ENCODE peak calls at places on chromosomes 12 and 14, in six cellular contexts. G is AG04450, S is cardiac fibroblast, C is neuronal stem cell, N is HL-60, T is keratinocyte. Y is an unnamed sample.

GRCh38 chr14:22852940-22853767 is 16.8 kb downstream of the MMP14 start:
- DNase-seq in G (no peak), S (peak), C (peak), N (peak), T (peak), Y (no peak)

GRCh38 chr14:68020493-68020892 is 200.9 kb downstream of the RAD51B start:
- DNase-seq in G (no peak), S (no peak), C (no peak), N (no peak), T (no peak), Y (no peak)

GRCh38 chr12:102955926-102956737 is 1.3 kb upstream of the ASCL1 start:
- DNase-seq in G (no peak), S (no peak), C (no peak), N (no peak), T (no peak), Y (no peak)

GRCh38 chr12:55931780-55932545 is 1.0 kb downstream of the DGKA start:
- DNase-seq in G (no peak), S (peak), C (no peak), N (peak), T (no peak), Y (no peak)

GRCh38 chr12:93886533-93887511 is 209.6 kb downstream of the CRADD start:
- DNase-seq in G (peak), S (no peak), C (no peak), N (no peak), T (no peak), Y (peak)

GRCh38 chr14:75406102-75406501 is 21.7 kb upstream of the JDP2 start:
- DNase-seq in G (no peak), S (no peak), C (no peak), N (no peak), T (no peak), Y (no peak)

GRCh38 chr14:23469906-23470403 is 452 bp downstream of the NGDN start:
- DNase-seq in G (no peak), S (no peak), C (no peak), N (no peak), T (no peak), Y (no peak)

GRCh38 chr12:124487834-124488165 is 79.6 kb downstream of the NCOR2 start:
- DNase-seq in G (no peak), S (no peak), C (no peak), N (no peak), T (no peak), Y (no peak)

GRCh38 chr12:39442895-39443703 is at the start of gene KIF21A:
- DNase-seq in G (peak), S (peak), C (peak), N (peak), T (peak), Y (peak)

GRCh38 chr12:47545938-47546609 is 159.8 kb downstream of the RPAP3 start:
- DNase-seq in G (no peak), S (no peak), C (no peak), N (no peak), T (no peak), Y (peak)

GRCh38 chr12:52003016-52003550 is 3.7 kb upstream of the TAMALIN start:
- DNase-seq in G (no peak), S (no peak), C (no peak), N (no peak), T (no peak), Y (no peak)

GRCh38 chr12:18421840-18422239 is 160.5 kb downstream of the PIK3C2G start:
- DNase-seq in G (no peak), S (peak), C (no peak), N (no peak), T (no peak), Y (no peak)

GRCh38 chr14:105281354-105282097 is 19.3 kb downstream of the BRF1 start:
- DNase-seq in G (peak), S (peak), C (peak), N (peak), T (no peak), Y (peak)

GRCh38 chr12:54701940-54702592 is 53.9 kb upstream of the DCD start:
- DNase-seq in G (no peak), S (peak), C (peak), N (peak), T (no peak), Y (peak)

GRCh38 chr12:132621657-132622435 is 3.3 kb downstream of the P2RX2 start:
- DNase-seq in G (no peak), S (no peak), C (no peak), N (no peak), T (no peak), Y (no peak)

GRCh38 chr12:92528586-92528985 is 174.2 kb upstream of the PLEKHG7 start:
- DNase-seq in G (no peak), S (no peak), C (no peak), N (no peak), T (no peak), Y (no peak)

GRCh38 chr12:65355461-65355860 is 77.0 kb downstream of the MSRB3 start:
- DNase-seq in G (no peak), S (peak), C (no peak), N (no peak), T (no peak), Y (no peak)

GRCh38 chr12:56803750-56804149 is 40.6 kb downstream of the HSD17B6 start:
- DNase-seq in G (no peak), S (no peak), C (no peak), N (no peak), T (no peak), Y (no peak)

GRCh38 chr14:53619625-53620324 is 336.9 kb downstream of the BMP4 start:
- DNase-seq in G (peak), S (peak), C (no peak), N (no peak), T (no peak), Y (no peak)

GRCh38 chr12:16610743-16611142 is 4.8 kb upstream of the LMO3 start:
- DNase-seq in G (no peak), S (no peak), C (no peak), N (no peak), T (no peak), Y (no peak)

GRCh38 chr12:32505546-32505945 is 106.2 kb downstream of the FGD4 start:
- DNase-seq in G (no peak), S (no peak), C (no peak), N (no peak), T (no peak), Y (no peak)

GRCh38 chr14:73723411-73723798 is 9.2 kb upstream of the PNMA1 start:
- DNase-seq in G (no peak), S (peak), C (no peak), N (no peak), T (no peak), Y (no peak)

GRCh38 chr14:73725116-73726024 is 11.2 kb upstream of the PNMA1 start:
- DNase-seq in G (no peak), S (peak), C (no peak), N (no peak), T (no peak), Y (no peak)

GRCh38 chr14:73726025-73726961 is 12.1 kb upstream of the PNMA1 start:
- DNase-seq in G (no peak), S (no peak), C (no peak), N (no peak), T (no peak), Y (no peak)

GRCh38 chr14:73723799-73724621 is 9.8 kb upstream of the PNMA1 start:
- DNase-seq in G (peak), S (peak), C (no peak), N (peak), T (no peak), Y (peak)

GRCh38 chr14:73724696-73725095 is 10.5 kb upstream of the PNMA1 start:
- DNase-seq in G (no peak), S (no peak), C (no peak), N (no peak), T (no peak), Y (no peak)
- H3K4me3 ChIP-seq in G (no peak), S (no peak), C (no peak), N (no peak), T (no peak), Y (no peak)

GRCh38 chr12:20865873-20866272 is 55.4 kb downstream of the SLCO1B3 start:
- DNase-seq in G (no peak), S (peak), C (no peak), N (no peak), T (no peak), Y (no peak)

GRCh38 chr12:20863056-20863455 is 52.6 kb downstream of the SLCO1B3 start:
- DNase-seq in G (no peak), S (no peak), C (no peak), N (no peak), T (no peak), Y (no peak)

DNA sequence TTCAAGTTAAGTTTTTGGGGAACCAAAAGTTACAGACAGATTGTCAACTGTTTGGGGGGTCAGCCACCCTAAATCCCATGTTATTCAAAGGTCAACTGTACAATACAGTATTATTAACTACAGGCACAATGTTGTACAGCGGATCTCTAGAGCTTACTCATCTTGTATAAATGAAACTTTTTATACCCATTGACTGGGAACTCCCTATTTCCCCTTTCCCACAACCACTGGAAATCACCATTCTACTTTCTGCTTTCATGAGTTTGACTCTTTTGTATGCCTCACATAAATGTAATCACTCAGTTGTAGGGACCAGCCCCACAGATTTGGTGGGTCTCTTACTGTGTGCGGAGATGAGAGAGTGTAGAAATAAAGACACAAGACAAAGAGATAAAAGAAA is 57.8 kb downstream of the SLCO1B3 start:
- DNase-seq in G (no peak), S (no peak), C (no peak), N (no peak), T (no peak), Y (no peak)
- H3K4me3 ChIP-seq in G (no peak), S (no peak), C (no peak), N (no peak), T (no peak), Y (no peak)

GRCh38 chr12:46472893-46473633 is 100.5 kb upstream of the SLC38A2 start:
- DNase-seq in G (no peak), S (peak), C (no peak), N (no peak), T (no peak), Y (no peak)

GRCh38 chr12:46471404-46471803 is 98.8 kb upstream of the SLC38A2 start:
- DNase-seq in G (no peak), S (no peak), C (no peak), N (no peak), T (no peak), Y (no peak)

GRCh38 chr12:46475972-46476645 is 103.5 kb upstream of the SLC38A2 start:
- DNase-seq in G (no peak), S (no peak), C (no peak), N (no peak), T (no peak), Y (no peak)

GRCh38 chr12:46472144-46472705 is 99.7 kb upstream of the SLC38A2 start:
- DNase-seq in G (no peak), S (no peak), C (no peak), N (no peak), T (no peak), Y (no peak)

DNA sequence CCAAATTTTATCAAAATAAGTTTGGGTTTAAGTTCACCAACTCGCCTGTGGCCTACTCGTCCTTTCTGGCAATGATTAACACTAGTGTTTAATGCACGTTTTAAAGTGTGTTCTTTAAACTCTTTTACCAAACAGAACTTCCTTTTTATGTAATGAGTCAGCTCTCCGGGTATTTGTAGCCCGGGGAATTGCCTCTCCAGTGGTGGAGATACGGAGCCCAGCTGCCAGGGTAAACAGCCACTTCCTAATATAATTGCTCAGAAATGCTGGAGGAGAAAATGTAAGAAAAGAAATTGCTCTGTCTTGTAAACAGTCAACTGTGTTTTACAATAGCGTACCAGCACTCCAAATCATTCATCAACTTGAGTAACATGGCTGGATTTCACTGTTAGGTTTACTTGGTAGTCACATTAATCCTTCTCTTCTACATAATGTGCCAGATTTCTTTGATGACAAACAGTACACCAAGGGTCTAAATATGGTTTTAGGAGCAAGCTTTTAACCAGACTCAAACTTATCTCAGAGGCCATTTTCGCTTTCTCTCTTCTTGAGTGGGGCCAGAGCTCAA is 101.1 kb upstream of the SLC38A2 start:
- DNase-seq in G (peak), S (peak), C (no peak), N (peak), T (no peak), Y (peak)
- H3K4me3 ChIP-seq in G (no peak), S (no peak), C (no peak), N (no peak), T (no peak), Y (no peak)

GRCh38 chr12:89951694-89952060 is 243.0 kb upstream of the ATP2B1 start:
- DNase-seq in G (no peak), S (no peak), C (no peak), N (no peak), T (no peak), Y (no peak)
- H3K4me3 ChIP-seq in G (no peak), S (no peak), C (no peak), N (no peak), T (no peak), Y (no peak)

GRCh38 chr14:64550539-64551333 is 975 bp downstream of the PPP1R36 start:
- DNase-seq in G (no peak), S (no peak), C (no peak), N (no peak), T (no peak), Y (no peak)

GRCh38 chr14:64554551-64554950 is 4.8 kb downstream of the PPP1R36 start:
- DNase-seq in G (no peak), S (no peak), C (no peak), N (no peak), T (no peak), Y (no peak)

GRCh38 chr14:64549016-64549415 is 745 bp upstream of the PPP1R36 start:
- DNase-seq in G (no peak), S (no peak), C (no peak), N (no peak), T (no peak), Y (no peak)

GRCh38 chr14:64544607-64545312 is 4.2 kb downstream of the HSPA2 start:
- DNase-seq in G (no peak), S (no peak), C (no peak), N (no peak), T (no peak), Y (no peak)

DNA sequence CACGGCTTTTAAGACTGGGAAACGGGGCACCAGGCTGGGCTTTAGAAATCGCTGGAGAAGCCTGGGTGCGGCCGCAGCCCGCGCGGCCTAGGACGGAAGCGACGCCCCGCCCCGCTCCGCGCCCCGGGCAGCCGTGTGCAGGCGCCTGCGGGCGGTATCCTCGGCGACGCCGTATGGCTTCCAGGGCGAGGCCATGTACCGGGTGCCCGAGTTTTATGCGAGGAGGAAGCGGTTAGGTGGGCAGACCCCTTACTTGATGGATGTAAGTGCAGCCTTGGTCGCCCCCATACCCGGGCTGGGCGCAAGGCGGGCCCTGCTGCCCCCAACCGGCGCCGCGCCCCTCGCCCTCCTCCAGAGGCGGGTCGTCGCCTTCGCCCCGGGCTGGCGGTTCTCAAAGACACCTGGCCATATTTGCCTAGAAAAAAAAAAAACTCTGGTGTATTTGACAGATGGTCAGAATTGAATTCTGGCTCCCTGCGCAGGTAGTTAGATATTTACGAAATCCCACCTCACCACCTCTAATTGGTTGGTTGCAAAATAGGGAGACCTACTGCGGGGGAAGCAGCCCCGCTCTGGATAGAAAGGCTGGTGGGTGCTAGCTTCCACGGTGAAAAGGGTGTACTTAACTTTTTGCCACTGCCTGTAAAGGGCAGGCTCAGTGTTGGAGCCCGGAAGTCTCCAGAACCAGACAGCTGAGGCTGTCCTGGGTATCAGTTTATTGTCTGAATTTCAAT is at the start of gene PPP1R36:
- DNase-seq in G (no peak), S (no peak), C (no peak), N (peak), T (no peak), Y (no peak)
- H3K4me3 ChIP-seq in G (peak), S (no peak), C (peak), N (no peak), T (peak), Y (peak)

GRCh38 chr12:108702534-108702933 is 28.8 kb downstream of the CORO1C start:
- DNase-seq in G (no peak), S (no peak), C (no peak), N (no peak), T (no peak), Y (no peak)
- H3K4me3 ChIP-seq in G (no peak), S (no peak), C (no peak), N (no peak), T (no peak), Y (no peak)

DNA sequence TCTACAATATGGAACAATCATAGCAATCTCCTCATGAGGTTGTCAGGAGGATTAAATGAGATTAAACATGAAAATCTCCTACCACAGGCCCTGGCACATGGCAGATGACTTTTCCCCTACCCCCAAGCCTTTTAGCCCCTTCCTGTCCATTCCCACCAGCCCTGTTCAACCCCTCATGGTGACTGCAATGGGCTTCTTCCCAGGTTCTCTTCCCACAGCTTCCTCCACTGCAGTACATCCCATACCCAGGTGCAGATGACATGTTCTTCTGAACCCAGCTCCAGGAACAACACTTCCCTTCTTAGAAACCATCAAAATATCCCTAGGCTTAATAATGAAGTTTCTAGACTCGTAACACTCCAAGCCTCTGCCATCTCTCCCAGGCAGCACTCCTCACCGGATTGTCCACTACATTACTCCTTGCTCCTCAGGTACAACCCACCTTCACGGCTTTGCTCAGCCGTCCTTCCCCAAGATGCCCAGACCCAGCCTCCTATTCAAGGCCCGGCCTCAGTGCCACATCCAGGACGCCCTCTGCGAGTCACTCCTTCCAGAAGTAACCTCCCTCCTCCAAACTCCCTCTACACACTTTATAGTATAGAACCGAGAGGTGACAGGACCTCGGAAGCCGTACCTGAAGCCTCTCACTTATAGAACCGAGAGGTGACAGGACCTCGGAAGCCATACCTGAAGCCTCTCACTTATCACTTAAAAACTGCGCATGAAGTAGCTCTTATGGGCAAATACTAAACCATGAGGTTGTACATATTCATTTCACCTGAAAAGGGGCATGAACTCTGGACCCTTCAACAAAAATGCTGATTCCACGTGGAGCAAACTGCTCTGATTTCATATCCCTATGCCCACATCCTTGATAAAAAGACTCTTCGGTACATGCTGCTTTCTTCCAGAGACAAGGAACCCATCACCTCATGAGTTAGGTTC is 1.5 kb downstream of the CRACR2A start:
- DNase-seq in G (no peak), S (no peak), C (no peak), N (no peak), T (no peak), Y (no peak)
- H3K4me3 ChIP-seq in G (no peak), S (peak), C (no peak), N (peak), T (no peak), Y (no peak)

Y was measured in skeletal muscle cell.